ENCODE peak calls at places on chromosome 19, in ten cellular contexts. One of them, this sample, is unnamed.
A peak's percentile ranks its signal among the peaks of the same experiment; 100 is the strongest.

GRCh38 chr19:47610546-47610894 is 1.6 kb downstream of the BICRA start:
- DNase-seq in NCI-H774: no peak
- DNase-seq in head of caudate nucleus: no peak
- DNase-seq in stimulated activated CD4-positive, alpha-beta T cell treated with anti-CD3 and anti-CD28 coated beads, TNF-alpha, amount 100 ng/mL, for 24 hours: no peak
- DNase-seq in GM23248: peak; percentile 11
- DNase-seq in kidney tubule cell: no peak
- DNase-seq in fibroblast of gingiva: no peak
- DNase-seq in SK-N-DZ: no peak
- DNase-seq in activated T-cell treated with anti-CD3 and anti-CD28 coated beads for 1 hour: no peak
- DNase-seq in A673: no peak
- DNase-seq in this sample: no peak

GRCh38 chr19:54521022-54521859 is 18.6 kb downstream of the LAIR2 start:
- DNase-seq in stimulated activated CD4-positive, alpha-beta T cell treated with anti-CD3 and anti-CD28 coated beads, TNF-alpha, amount 100 ng/mL, for 24 hours: no peak
- DNase-seq in activated T-cell treated with anti-CD3 and anti-CD28 coated beads for 1 hour: no peak
- DNase-seq in NCI-H774: no peak
- DNase-seq in A673: no peak
- DNase-seq in kidney tubule cell: no peak
- DNase-seq in SK-N-DZ: no peak
- DNase-seq in GM23248: no peak
- DNase-seq in fibroblast of gingiva: no peak
- DNase-seq in head of caudate nucleus: no peak
- DNase-seq in this sample: no peak

GRCh38 chr19:979318-979741 is 4.8 kb upstream of the WDR18 start:
- DNase-seq in stimulated activated CD4-positive, alpha-beta T cell treated with anti-CD3 and anti-CD28 coated beads, TNF-alpha, amount 100 ng/mL, for 24 hours: no peak
- DNase-seq in SK-N-DZ: no peak
- DNase-seq in activated T-cell treated with anti-CD3 and anti-CD28 coated beads for 1 hour: no peak
- DNase-seq in A673: no peak
- DNase-seq in kidney tubule cell: peak; percentile 31
- DNase-seq in fibroblast of gingiva: no peak
- DNase-seq in NCI-H774: no peak
- DNase-seq in GM23248: no peak
- DNase-seq in head of caudate nucleus: no peak
- DNase-seq in this sample: no peak

GRCh38 chr19:14033946-14034345 is 2.4 kb downstream of the IL27RA start:
- DNase-seq in GM23248: peak; percentile 36
- DNase-seq in activated T-cell treated with anti-CD3 and anti-CD28 coated beads for 1 hour: no peak
- DNase-seq in A673: no peak
- DNase-seq in SK-N-DZ: no peak
- DNase-seq in fibroblast of gingiva: no peak
- DNase-seq in stimulated activated CD4-positive, alpha-beta T cell treated with anti-CD3 and anti-CD28 coated beads, TNF-alpha, amount 100 ng/mL, for 24 hours: no peak
- DNase-seq in NCI-H774: no peak
- DNase-seq in kidney tubule cell: peak; percentile 10
- DNase-seq in head of caudate nucleus: no peak
- DNase-seq in this sample: peak; percentile 35

GRCh38 chr19:15337202-15337601 is 4.9 kb upstream of the BRD4 start:
- DNase-seq in head of caudate nucleus: no peak
- DNase-seq in activated T-cell treated with anti-CD3 and anti-CD28 coated beads for 1 hour: no peak
- DNase-seq in SK-N-DZ: no peak
- DNase-seq in GM23248: peak; percentile 83
- DNase-seq in fibroblast of gingiva: peak; percentile 55
- DNase-seq in A673: no peak
- DNase-seq in kidney tubule cell: peak; percentile 48
- DNase-seq in stimulated activated CD4-positive, alpha-beta T cell treated with anti-CD3 and anti-CD28 coated beads, TNF-alpha, amount 100 ng/mL, for 24 hours: no peak
- DNase-seq in NCI-H774: no peak
- DNase-seq in this sample: no peak

GRCh38 chr19:55247621-55248099 is 11.2 kb downstream of the PPP6R1 start:
- DNase-seq in head of caudate nucleus: no peak
- DNase-seq in NCI-H774: no peak
- DNase-seq in activated T-cell treated with anti-CD3 and anti-CD28 coated beads for 1 hour: no peak
- DNase-seq in kidney tubule cell: peak; percentile 71
- DNase-seq in SK-N-DZ: no peak
- DNase-seq in stimulated activated CD4-positive, alpha-beta T cell treated with anti-CD3 and anti-CD28 coated beads, TNF-alpha, amount 100 ng/mL, for 24 hours: no peak
- DNase-seq in GM23248: peak; percentile 73
- DNase-seq in fibroblast of gingiva: peak; percentile 8
- DNase-seq in A673: no peak
- DNase-seq in this sample: peak; percentile 84

GRCh38 chr19:17240855-17241399 is 4.8 kb downstream of the NR2F6 start:
- DNase-seq in stimulated activated CD4-positive, alpha-beta T cell treated with anti-CD3 and anti-CD28 coated beads, TNF-alpha, amount 100 ng/mL, for 24 hours: no peak
- DNase-seq in NCI-H774: no peak
- DNase-seq in A673: no peak
- DNase-seq in GM23248: no peak
- DNase-seq in head of caudate nucleus: no peak
- DNase-seq in SK-N-DZ: no peak
- DNase-seq in kidney tubule cell: no peak
- DNase-seq in fibroblast of gingiva: no peak
- DNase-seq in activated T-cell treated with anti-CD3 and anti-CD28 coated beads for 1 hour: no peak
- DNase-seq in this sample: no peak

GRCh38 chr19:49120325-49120683 is 960 bp downstream of the PPFIA3 start:
- DNase-seq in NCI-H774: no peak
- DNase-seq in SK-N-DZ: no peak
- DNase-seq in kidney tubule cell: no peak
- DNase-seq in fibroblast of gingiva: no peak
- DNase-seq in activated T-cell treated with anti-CD3 and anti-CD28 coated beads for 1 hour: no peak
- DNase-seq in GM23248: no peak
- DNase-seq in stimulated activated CD4-positive, alpha-beta T cell treated with anti-CD3 and anti-CD28 coated beads, TNF-alpha, amount 100 ng/mL, for 24 hours: no peak
- DNase-seq in head of caudate nucleus: no peak
- DNase-seq in A673: no peak
- DNase-seq in this sample: no peak

GRCh38 chr19:28498404-28498976 is 714.5 kb downstream of the UQCRFS1 start:
- DNase-seq in GM23248: no peak
- DNase-seq in head of caudate nucleus: no peak
- DNase-seq in stimulated activated CD4-positive, alpha-beta T cell treated with anti-CD3 and anti-CD28 coated beads, TNF-alpha, amount 100 ng/mL, for 24 hours: no peak
- DNase-seq in SK-N-DZ: no peak
- DNase-seq in fibroblast of gingiva: no peak
- DNase-seq in A673: no peak
- DNase-seq in kidney tubule cell: peak; percentile 21
- DNase-seq in activated T-cell treated with anti-CD3 and anti-CD28 coated beads for 1 hour: no peak
- DNase-seq in NCI-H774: no peak
- DNase-seq in this sample: no peak

GRCh38 chr19:4606921-4607678 is 32.2 kb upstream of the TNFAIP8L1 start:
- DNase-seq in head of caudate nucleus: peak; percentile 57
- DNase-seq in NCI-H774: peak; percentile 78
- DNase-seq in GM23248: peak; percentile 21
- DNase-seq in kidney tubule cell: no peak
- DNase-seq in A673: peak; percentile 53
- DNase-seq in activated T-cell treated with anti-CD3 and anti-CD28 coated beads for 1 hour: no peak
- DNase-seq in SK-N-DZ: peak; percentile 85
- DNase-seq in fibroblast of gingiva: peak; percentile 46
- DNase-seq in stimulated activated CD4-positive, alpha-beta T cell treated with anti-CD3 and anti-CD28 coated beads, TNF-alpha, amount 100 ng/mL, for 24 hours: no peak
- DNase-seq in this sample: no peak

GRCh38 chr19:35296644-35297514 is 4.9 kb downstream of the MAG start:
- DNase-seq in A673: no peak
- DNase-seq in head of caudate nucleus: no peak
- DNase-seq in fibroblast of gingiva: no peak
- DNase-seq in kidney tubule cell: no peak
- DNase-seq in activated T-cell treated with anti-CD3 and anti-CD28 coated beads for 1 hour: no peak
- DNase-seq in SK-N-DZ: no peak
- DNase-seq in stimulated activated CD4-positive, alpha-beta T cell treated with anti-CD3 and anti-CD28 coated beads, TNF-alpha, amount 100 ng/mL, for 24 hours: no peak
- DNase-seq in NCI-H774: no peak
- DNase-seq in GM23248: no peak
- DNase-seq in this sample: no peak

GRCh38 chr19:56727731-56728130 is 56.2 kb upstream of the ZNF835 start:
- DNase-seq in fibroblast of gingiva: no peak
- DNase-seq in stimulated activated CD4-positive, alpha-beta T cell treated with anti-CD3 and anti-CD28 coated beads, TNF-alpha, amount 100 ng/mL, for 24 hours: no peak
- DNase-seq in activated T-cell treated with anti-CD3 and anti-CD28 coated beads for 1 hour: no peak
- DNase-seq in GM23248: no peak
- DNase-seq in NCI-H774: no peak
- DNase-seq in A673: no peak
- DNase-seq in kidney tubule cell: no peak
- DNase-seq in SK-N-DZ: peak; percentile 16
- DNase-seq in head of caudate nucleus: peak; percentile 75
- DNase-seq in this sample: no peak

This sample was measured in bronchial epithelial cell.